ENCODE peak calls at places on chromosomes 7 and 10, in seven cellular contexts. E is brain microvascular endothelial cell, H is coronary artery, J is endothelial cell, I is gastrocnemius medialis, B is sigmoid colon, W is left ventricle myocardium inferior. D is an unnamed sample.

GRCh38 chr10:99875473-99875872 is 93.0 kb downstream of the ABCC2 start:
- DNase-seq in J (no peak), E (no peak), I (no peak), W (no peak), B (no peak), H (no peak), D (no peak)

GRCh38 chr7:93799750-93800357 is 90.7 kb downstream of the TFPI2 start:
- DNase-seq in W (no peak), I (no peak), E (no peak), B (no peak), H (no peak), J (no peak), D (no peak)

GRCh38 chr10:792792-793100 is 103.3 kb upstream of the DIP2C start:
- DNase-seq in B (peak; percentile 52), H (no peak), I (no peak), E (peak; percentile 25), J (no peak), W (no peak), D (no peak)

GRCh38 chr10:32795598-32796183 is 162.3 kb downstream of the ITGB1 start:
- DNase-seq in H (no peak), J (no peak), B (no peak), I (no peak), W (no peak), E (no peak), D (no peak)

GRCh38 chr7:101620395-101620794 is 8.7 kb downstream of the MYL10 start:
- DNase-seq in I (no peak), B (no peak), J (no peak), H (no peak), E (no peak), W (no peak), D (no peak)

GRCh38 chr7:132655071-132655761 is 78.9 kb upstream of the PLXNA4 start:
- DNase-seq in I (peak; percentile 26), W (peak; percentile 33), B (peak; percentile 70), J (peak; percentile 57), H (no peak), E (peak; percentile 52), D (no peak)

GRCh38 chr7:113247198-113247597 is 128.8 kb upstream of the SMIM30 start:
- DNase-seq in W (no peak), H (no peak), B (no peak), J (no peak), E (no peak), I (no peak), D (no peak)

GRCh38 chr7:130878785-130879184 is 144.8 kb upstream of the KLF14 start:
- DNase-seq in J (no peak), W (no peak), B (no peak), E (no peak), I (no peak), H (no peak), D (no peak)

GRCh38 chr7:77450613-77451012 is 34.5 kb upstream of the GSAP start:
- DNase-seq in B (no peak), I (no peak), H (no peak), J (no peak), W (no peak), E (no peak), D (no peak)

GRCh38 chr10:124827474-124827873 is 25.9 kb downstream of the ABRAXAS2 start:
- DNase-seq in W (no peak), B (no peak), I (no peak), E (peak; percentile 1), H (no peak), J (no peak), D (no peak)

GRCh38 chr7:105532709-105533460 is 884 bp downstream of the RINT1 start:
- DNase-seq in W (no peak), E (no peak), J (no peak), I (no peak), H (no peak), B (no peak), D (no peak)

GRCh38 chr7:4716946-4717694 is 35.0 kb downstream of the FOXK1 start:
- DNase-seq in E (no peak), B (no peak), H (no peak), W (no peak), I (no peak), J (no peak), D (no peak)

GRCh38 chr7:151261534-151261933 is 13.0 kb upstream of the SMARCD3 start:
- DNase-seq in J (no peak), H (no peak), I (no peak), B (no peak), E (no peak), W (no peak), D (no peak)

GRCh38 chr7:16015981-16016380 is 329.5 kb upstream of the MEOX2 start:
- DNase-seq in H (no peak), B (no peak), W (no peak), J (no peak), E (no peak), I (no peak), D (no peak)

GRCh38 chr7:77866791-77867190 is 68.2 kb downstream of the PHTF2 start:
- DNase-seq in B (no peak), I (no peak), E (no peak), W (no peak), H (no peak), J (no peak), D (no peak)

GRCh38 chr10:111656066-111656465 is 527.5 kb downstream of the GPAM start:
- DNase-seq in W (no peak), E (no peak), B (no peak), J (no peak), I (no peak), H (no peak), D (no peak)
- TF ChIP-seq CTCF in W (no peak), E (no peak), B (no peak), J (no peak), I (no peak), H (no peak), D (no peak)

DNA sequence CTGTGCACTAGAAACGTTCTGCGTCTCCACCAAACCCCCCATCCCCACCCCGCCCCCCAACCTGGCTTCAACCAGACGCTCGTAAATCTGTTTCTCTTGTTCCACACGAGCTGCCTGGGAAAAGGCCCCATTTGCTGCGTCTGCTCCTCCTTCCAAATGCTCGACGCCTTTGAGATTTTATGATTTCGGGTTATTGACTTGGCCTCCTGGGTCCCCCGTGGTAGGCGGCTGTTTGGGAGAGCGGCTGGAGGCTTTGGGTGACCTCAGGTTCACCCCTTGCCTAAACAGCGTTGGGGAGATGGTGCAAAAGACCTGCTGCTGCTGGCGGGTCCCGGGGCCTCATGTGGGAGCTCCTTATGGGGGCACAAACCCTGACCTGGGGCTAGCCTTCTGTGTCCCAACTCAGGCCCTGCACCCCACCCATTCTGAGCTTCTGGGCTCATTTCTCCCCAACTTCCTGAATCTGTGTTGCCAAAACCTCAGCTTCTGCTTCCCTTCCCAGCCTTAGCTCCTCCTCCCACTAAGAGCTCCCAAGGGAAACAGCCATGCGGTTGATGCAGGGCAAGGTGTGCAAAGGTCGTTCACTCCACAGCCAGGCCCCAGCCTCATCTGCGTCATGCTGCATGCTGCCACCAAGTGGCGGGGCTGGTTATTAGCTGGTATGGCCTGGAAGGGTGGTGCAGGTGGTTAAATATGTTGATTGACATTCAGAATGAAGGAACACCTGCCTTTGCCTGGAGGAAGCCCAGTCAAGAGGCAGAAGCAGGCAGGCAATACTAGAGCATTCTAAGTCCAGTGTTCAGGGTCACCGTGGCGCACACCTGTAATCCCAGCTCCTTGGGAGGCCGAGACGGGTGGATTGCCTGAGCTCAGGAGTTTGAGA is 49.1 kb upstream of the ELN start:
- DNase-seq in J (peak; percentile 49), B (peak; percentile 64), W (no peak), I (peak; percentile 34), E (peak; percentile 6), H (peak; percentile 68), D (no peak)
- TF ChIP-seq CTCF in J (no peak), B (peak; percentile 40), W (peak; percentile 53), I (no peak), E (peak; percentile 58), H (no peak), D (peak; percentile 48)

GRCh38 chr10:102776779-102777417 is 33.1 kb downstream of the WBP1L start:
- DNase-seq in J (peak; percentile 29), E (peak; percentile 99), I (peak; percentile 97), B (peak; percentile 98), W (peak; percentile 84), H (peak; percentile 97), D (peak; percentile 72)
- TF ChIP-seq CTCF in J (no peak), E (peak; percentile 25), I (no peak), B (no peak), W (no peak), H (no peak), D (no peak)

DNA sequence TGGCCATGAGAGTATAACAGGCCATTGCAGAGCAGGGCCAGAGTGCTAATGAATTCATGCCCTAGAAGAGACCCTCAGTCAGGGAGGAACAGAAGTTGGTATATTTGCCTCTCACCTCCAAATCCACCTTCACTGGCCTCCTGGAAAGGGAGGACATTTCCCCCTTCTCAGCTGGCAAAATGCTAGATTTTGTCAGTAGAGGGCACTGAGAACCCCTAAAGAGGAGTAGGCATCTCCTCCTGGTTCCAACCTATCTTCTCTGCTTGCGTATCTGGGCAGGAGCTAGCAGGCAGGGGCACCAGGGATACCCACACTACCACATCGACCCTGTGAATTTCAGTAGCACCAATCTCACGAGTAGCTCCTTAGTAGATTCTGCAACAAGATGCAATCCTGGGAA is 79.8 kb upstream of the GHITM start:
- DNase-seq in I (no peak), E (no peak), J (no peak), W (no peak), H (no peak), B (no peak), D (no peak)
- TF ChIP-seq CTCF in I (no peak), E (no peak), J (no peak), W (no peak), H (no peak), B (no peak), D (no peak)

DNA sequence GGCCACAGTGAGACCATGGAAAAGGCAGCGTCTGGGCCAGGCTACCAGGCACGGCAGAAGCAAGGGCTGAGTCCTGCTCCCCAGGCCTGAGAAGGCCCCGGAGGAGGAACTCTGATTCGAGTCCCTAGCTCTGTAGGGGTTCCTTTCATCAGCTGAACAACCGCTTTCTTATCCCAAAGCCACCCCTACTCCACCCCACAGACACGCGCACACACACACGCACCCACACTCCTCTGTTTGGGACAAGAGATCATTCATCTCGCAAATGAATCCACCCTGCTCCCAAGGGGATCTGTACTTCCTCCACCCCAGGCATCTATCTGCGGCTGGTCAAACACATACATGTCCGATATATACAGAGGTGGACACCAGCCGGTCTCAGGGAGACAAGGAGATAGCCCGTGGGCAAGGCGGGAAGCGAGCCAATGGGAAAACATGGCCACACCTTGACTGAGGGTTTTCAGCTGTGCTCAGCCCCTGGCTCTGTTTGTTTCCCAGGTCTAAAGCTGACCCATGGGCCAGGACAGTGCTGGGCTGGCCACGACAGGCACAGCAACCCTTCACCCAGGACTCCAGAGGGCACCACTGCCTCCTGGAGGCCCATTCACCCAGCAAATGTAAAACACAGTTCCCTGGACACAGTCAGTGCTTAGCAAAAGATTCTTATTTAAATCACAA is 7.3 kb downstream of the ZCCHC24 start:
- DNase-seq in W (no peak), B (peak; percentile 74), I (no peak), J (no peak), E (no peak), H (peak; percentile 67), D (no peak)
- TF ChIP-seq CTCF in W (peak; percentile 32), B (peak; percentile 39), I (no peak), J (no peak), E (peak; percentile 56), H (no peak), D (no peak)

GRCh38 chr10:86344714-86345161 is 21.9 kb downstream of the GRID1 start:
- DNase-seq in W (no peak), J (no peak), I (no peak), E (no peak), B (peak; percentile 62), H (no peak), D (no peak)
- TF ChIP-seq CTCF in W (no peak), J (no peak), I (no peak), E (no peak), B (no peak), H (no peak), D (no peak)

D was measured in type B pancreatic cell.